ENCODE peak calls at places on chromosome 16, in four cellular contexts. One of them, this sample, is unnamed.

GRCh38 chr16:67481561-67482259 is 753 bp upstream of the ATP6V0D1 start:
- DNase-seq in K562: no peak
- DNase-seq in GM12878: no peak
- DNase-seq in WTC11: no peak
- DNase-seq in this sample: no peak

GRCh38 chr16:19432429-19432828 is 14.7 kb downstream of the TMC5 start:
- DNase-seq in K562: no peak
- DNase-seq in GM12878: no peak
- DNase-seq in WTC11: no peak
- DNase-seq in this sample: peak; percentile 23

GRCh38 chr16:23104032-23104955 is 45.0 kb downstream of the USP31 start:
- DNase-seq in K562: no peak
- DNase-seq in GM12878: no peak
- DNase-seq in WTC11: no peak
- DNase-seq in this sample: no peak

GRCh38 chr16:8858994-8859912 is 9.6 kb downstream of the CARHSP1 start:
- DNase-seq in K562: no peak
- DNase-seq in GM12878: no peak
- DNase-seq in WTC11: no peak
- DNase-seq in this sample: no peak

GRCh38 chr16:80938035-80938927 is 68.4 kb downstream of the CMC2 start:
- DNase-seq in K562: no peak
- DNase-seq in GM12878: no peak
- DNase-seq in WTC11: no peak
- DNase-seq in this sample: peak; percentile 51

GRCh38 chr16:73125860-73126259 is 77.9 kb upstream of the ZFHX3 start:
- DNase-seq in K562: no peak
- DNase-seq in GM12878: no peak
- DNase-seq in WTC11: no peak
- DNase-seq in this sample: no peak

GRCh38 chr16:49491736-49492089 is 118.1 kb downstream of the C16orf78 start:
- DNase-seq in K562: no peak
- DNase-seq in GM12878: no peak
- DNase-seq in WTC11: peak; percentile 74
- DNase-seq in this sample: peak; percentile 15

GRCh38 chr16:75599452-75600277 is 23.4 kb downstream of the ADAT1 start:
- DNase-seq in K562: no peak
- DNase-seq in GM12878: no peak
- DNase-seq in WTC11: no peak
- DNase-seq in this sample: no peak

GRCh38 chr16:3861808-3862451 is 18.6 kb downstream of the CREBBP start:
- DNase-seq in K562: peak; percentile 41
- DNase-seq in GM12878: no peak
- DNase-seq in WTC11: no peak
- DNase-seq in this sample: no peak

GRCh38 chr16:2468725-2469398 is 2.2 kb upstream of the NTN3 start:
- DNase-seq in K562: peak; percentile 30
- DNase-seq in GM12878: peak; percentile 49
- DNase-seq in WTC11: peak; percentile 30
- DNase-seq in this sample: no peak

GRCh38 chr16:56916571-56917403 is 15.2 kb upstream of the HERPUD1 start:
- DNase-seq in K562: no peak
- DNase-seq in GM12878: peak; percentile 77
- DNase-seq in WTC11: no peak
- DNase-seq in this sample: no peak

GRCh38 chr16:89113661-89114060 is 20.0 kb downstream of the ACSF3 start:
- DNase-seq in K562: no peak
- DNase-seq in GM12878: no peak
- DNase-seq in WTC11: no peak
- DNase-seq in this sample: no peak

GRCh38 chr16:78286076-78286475 is 186.6 kb downstream of the WWOX start:
- DNase-seq in K562: no peak
- DNase-seq in GM12878: no peak
- DNase-seq in WTC11: no peak
- DNase-seq in this sample: no peak
- TF ChIP-seq ATF3 in K562: no peak
- TF ChIP-seq ATF3 in GM12878: no peak
- TF ChIP-seq ATF3 in WTC11: no peak
- TF ChIP-seq ATF3 in this sample: no peak

DNA sequence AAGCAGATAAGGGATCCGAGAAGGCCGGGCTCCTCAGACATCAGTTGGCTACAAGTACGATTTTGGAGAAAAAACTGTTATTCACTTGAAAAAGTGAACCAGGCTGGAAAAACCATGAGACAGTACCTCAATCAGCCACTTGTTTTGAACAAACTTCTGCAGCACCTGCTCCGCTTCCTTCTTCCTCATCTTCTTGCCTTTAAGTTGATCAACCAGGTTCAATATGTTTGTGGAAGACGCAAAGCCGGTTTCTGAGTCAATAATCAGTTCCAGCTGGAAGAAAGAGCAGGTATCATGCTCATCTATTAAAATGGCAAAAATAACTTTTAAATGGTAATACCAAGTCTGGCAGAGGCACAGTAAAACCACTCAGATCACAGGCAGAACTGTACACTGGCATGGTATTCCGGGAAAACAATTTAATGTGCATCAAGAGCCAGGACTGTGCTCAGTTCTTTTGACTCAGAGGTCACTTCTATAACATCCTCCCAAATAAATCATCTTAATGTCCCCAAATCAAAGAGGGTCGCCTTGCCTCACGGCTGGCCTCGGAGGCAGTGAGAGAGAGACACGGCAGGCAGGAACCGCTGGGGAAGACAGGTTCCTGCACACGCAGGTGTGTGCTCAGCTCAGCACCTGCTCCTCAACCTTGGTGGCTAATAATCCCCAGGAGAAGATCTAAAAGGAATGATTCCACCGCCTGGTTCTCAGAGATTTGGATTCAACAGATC is 29.7 kb downstream of the KDM8 start:
- DNase-seq in K562: no peak
- DNase-seq in GM12878: no peak
- DNase-seq in WTC11: no peak
- DNase-seq in this sample: no peak
- TF ChIP-seq ATF3 in K562: no peak
- TF ChIP-seq ATF3 in GM12878: no peak
- TF ChIP-seq ATF3 in WTC11: no peak
- TF ChIP-seq ATF3 in this sample: no peak

DNA sequence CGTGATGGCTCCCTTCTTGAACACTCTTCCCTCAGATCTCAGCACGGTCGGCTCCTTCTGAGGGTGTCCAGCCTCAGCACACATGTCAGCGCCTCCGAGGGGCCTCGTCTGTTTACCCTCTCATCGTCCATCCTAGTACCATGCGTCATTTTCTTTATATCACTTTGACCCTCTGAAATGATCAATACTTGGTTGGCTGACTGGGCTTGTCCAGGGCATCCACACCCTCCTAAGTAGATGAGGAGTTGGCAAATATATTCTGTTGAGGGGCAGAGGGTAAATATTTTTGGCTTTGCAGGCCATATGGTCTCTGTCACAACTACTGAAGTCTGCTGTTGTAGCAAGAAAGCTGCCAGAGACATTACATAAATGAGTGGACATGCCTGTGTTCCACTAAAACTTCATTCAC is 185.6 kb downstream of the SNX29 start:
- DNase-seq in K562: no peak
- DNase-seq in GM12878: no peak
- DNase-seq in WTC11: no peak
- DNase-seq in this sample: no peak
- TF ChIP-seq ATF3 in K562: no peak
- TF ChIP-seq ATF3 in GM12878: no peak
- TF ChIP-seq ATF3 in WTC11: no peak
- TF ChIP-seq ATF3 in this sample: no peak

DNA sequence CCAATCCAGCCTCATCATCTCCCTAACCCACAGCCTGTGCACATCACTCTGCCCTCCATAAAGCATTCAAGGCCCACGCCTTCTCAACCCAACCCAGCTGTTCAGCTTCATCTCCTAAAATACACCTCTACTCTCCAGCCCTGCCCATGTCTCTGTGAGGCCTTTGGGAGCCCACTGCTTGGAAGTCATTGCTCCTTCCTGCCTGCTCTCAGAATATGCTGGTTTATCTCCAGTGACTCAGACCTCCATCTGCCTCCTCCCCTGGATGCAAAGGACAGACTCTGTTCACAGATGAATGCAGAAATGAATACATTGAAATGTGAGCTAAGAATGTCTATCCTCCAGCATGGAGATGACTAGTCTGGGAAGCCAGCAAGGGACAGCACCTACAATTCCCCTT is 19.0 kb downstream of the KCNG4 start:
- DNase-seq in K562: no peak
- DNase-seq in GM12878: no peak
- DNase-seq in WTC11: no peak
- DNase-seq in this sample: no peak
- TF ChIP-seq ATF3 in K562: no peak
- TF ChIP-seq ATF3 in GM12878: no peak
- TF ChIP-seq ATF3 in WTC11: no peak
- TF ChIP-seq ATF3 in this sample: no peak

DNA sequence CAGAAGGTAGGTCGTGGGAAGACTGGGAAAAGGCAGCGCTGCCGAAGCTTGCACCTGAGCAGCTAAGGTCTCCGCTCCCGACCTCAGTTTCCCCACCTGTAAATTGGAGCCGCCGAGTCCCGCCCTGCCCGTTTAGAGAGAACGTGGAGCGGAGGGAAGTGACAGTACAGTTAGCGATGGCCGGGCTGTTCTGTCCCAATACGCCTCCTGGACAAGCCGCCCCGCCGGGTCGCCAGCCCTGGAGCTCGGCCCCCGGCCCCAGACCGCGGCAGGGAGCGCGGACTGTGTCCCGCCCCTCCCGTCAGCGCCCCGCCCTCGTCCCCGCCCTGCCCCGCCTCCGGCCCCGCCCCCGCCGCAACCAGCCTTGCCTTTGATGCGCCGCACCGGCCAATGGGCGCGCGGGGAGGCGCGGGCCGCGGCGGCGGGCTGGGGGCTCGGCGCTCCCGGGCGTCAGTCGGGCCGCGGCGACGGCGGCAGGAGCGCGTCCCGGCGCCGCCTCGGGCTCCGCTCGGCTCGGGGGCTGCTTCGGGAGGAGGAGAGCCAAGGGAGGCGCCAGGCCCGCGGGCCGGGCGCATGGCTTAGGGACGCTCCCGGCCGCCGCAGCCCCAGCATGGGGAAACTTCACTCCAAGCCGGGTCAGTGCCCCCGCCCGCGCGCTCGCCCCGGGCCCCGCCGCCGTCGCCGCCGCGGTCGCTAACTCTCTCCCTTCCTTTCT is at the start of gene NKD1:
- DNase-seq in K562: peak; percentile 95
- DNase-seq in GM12878: no peak
- DNase-seq in WTC11: peak; percentile 69
- DNase-seq in this sample: peak; percentile 12
- TF ChIP-seq ATF3 in K562: no peak
- TF ChIP-seq ATF3 in GM12878: no peak
- TF ChIP-seq ATF3 in WTC11: no peak
- TF ChIP-seq ATF3 in this sample: no peak

DNA sequence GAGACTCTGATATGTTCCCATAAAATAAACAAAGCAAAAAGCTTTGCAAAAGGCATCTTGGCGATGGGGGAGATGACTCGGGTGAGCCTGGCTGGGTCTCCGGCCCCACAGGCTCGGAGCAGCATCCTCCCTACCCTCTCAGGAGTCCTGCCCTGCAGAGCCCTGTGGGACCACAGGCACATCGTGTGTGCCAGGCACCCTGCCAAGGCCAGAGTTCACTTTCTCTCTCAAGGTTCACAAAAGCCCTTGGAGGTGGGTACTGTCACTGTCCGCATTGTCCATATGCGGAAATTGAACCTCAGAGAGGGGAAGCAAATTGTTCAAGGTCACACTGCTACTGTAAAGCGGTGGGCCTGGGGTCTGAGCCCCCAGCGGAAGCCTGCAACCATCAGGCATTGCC is 48.5 kb downstream of the CRISPLD2 start:
- DNase-seq in K562: no peak
- DNase-seq in GM12878: no peak
- DNase-seq in WTC11: no peak
- DNase-seq in this sample: no peak
- TF ChIP-seq ATF3 in K562: no peak
- TF ChIP-seq ATF3 in GM12878: no peak
- TF ChIP-seq ATF3 in WTC11: no peak
- TF ChIP-seq ATF3 in this sample: no peak

GRCh38 chr16:50718761-50719400 is 23.0 kb upstream of the CYLD start:
- DNase-seq in K562: no peak
- DNase-seq in GM12878: no peak
- DNase-seq in WTC11: no peak
- DNase-seq in this sample: no peak
- TF ChIP-seq ATF3 in K562: no peak
- TF ChIP-seq ATF3 in GM12878: no peak
- TF ChIP-seq ATF3 in WTC11: no peak
- TF ChIP-seq ATF3 in this sample: no peak

GRCh38 chr16:28574925-28575324 is 21.2 kb downstream of the SGF29 start:
- DNase-seq in K562: no peak
- DNase-seq in GM12878: no peak
- DNase-seq in WTC11: no peak
- DNase-seq in this sample: no peak
- TF ChIP-seq ATF3 in K562: no peak
- TF ChIP-seq ATF3 in GM12878: no peak
- TF ChIP-seq ATF3 in WTC11: no peak
- TF ChIP-seq ATF3 in this sample: no peak

This sample was measured in HCT116.